ENCODE peak calls at places on chromosomes 16 and 17, in nine cellular contexts. U is PC-9; Q is activated gamma-delta T cell treated with Interleukin-2 at 50 U/mL for 16 hours; W is activated CD8-positive, alpha-beta T cell treated with anti-CD3 and anti-CD28 coated beads, Interleukin-2, amount 10 ng/mL, durations not matched to agents 7 days and 5 days; D is activated CD4-positive, alpha-beta memory T cell treated with anti-CD3 and anti-CD28 coated beads, Interleukin-2, amount 10 ng/mL, durations not matched to agents 7 days and 5 days; O is fibroblast of lung; G is mesothelial cell of epicardium; P is SJCRH30; H is fibroblast of the aortic adventitia. I is an unnamed sample.

GRCh38 chr16:61210039-61210438 is 826.2 kb downstream of the CDH8 start:
- DNase-seq in W (no peak), H (no peak), G (no peak), D (no peak), U (no peak), O (no peak), P (no peak), Q (no peak), I (no peak)

GRCh38 chr17:30958187-30958586 is 12.7 kb upstream of the RNF135 start:
- DNase-seq in U (no peak), W (no peak), H (no peak), P (no peak), D (no peak), Q (no peak), O (no peak), G (no peak), I (no peak)

GRCh38 chr17:31072186-31072585 is 22.6 kb upstream of the NF1 start:
- DNase-seq in D (no peak), U (peak), G (no peak), P (peak), H (peak), Q (no peak), W (no peak), O (peak), I (peak)

GRCh38 chr16:55949518-55949917 is 74.3 kb upstream of the CES5A start:
- DNase-seq in P (no peak), G (no peak), Q (no peak), O (peak), H (peak), U (no peak), W (no peak), D (no peak), I (peak)

GRCh38 chr17:48392836-48393235 is 37.2 kb downstream of the SKAP1 start:
- DNase-seq in D (no peak), U (no peak), O (no peak), P (no peak), G (no peak), H (no peak), Q (no peak), W (no peak), I (no peak)

GRCh38 chr17:82202981-82203380 is 9.7 kb downstream of the CCDC57 start:
- DNase-seq in H (no peak), W (no peak), D (no peak), O (no peak), U (no peak), Q (no peak), G (no peak), P (no peak), I (no peak)

GRCh38 chr16:83818276-83818675 is 10.5 kb downstream of the HSBP1 start:
- DNase-seq in U (no peak), D (no peak), H (no peak), O (no peak), G (no peak), W (no peak), P (no peak), Q (no peak), I (no peak)

GRCh38 chr17:78888911-78889496 is 14.0 kb downstream of the CEP295NL start:
- DNase-seq in O (no peak), G (no peak), Q (no peak), H (no peak), W (no peak), P (peak), U (no peak), D (no peak), I (no peak)

GRCh38 chr17:77489898-77490265 is 349.1 kb downstream of the SEC14L1 start:
- DNase-seq in W (no peak), D (no peak), P (no peak), Q (no peak), O (no peak), H (peak), G (no peak), U (no peak), I (no peak)

GRCh38 chr16:77408607-77409006 is 26.2 kb downstream of the ADAMTS18 start:
- DNase-seq in W (no peak), P (no peak), Q (no peak), D (no peak), H (no peak), G (no peak), O (no peak), U (no peak), I (no peak)

GRCh38 chr16:81042821-81043220 is 7.2 kb downstream of the ATMIN start:
- DNase-seq in P (no peak), O (no peak), W (no peak), U (no peak), H (no peak), D (no peak), Q (no peak), G (no peak), I (no peak)

GRCh38 chr17:17420561-17421269 is 56.1 kb upstream of the MED9 start:
- DNase-seq in W (no peak), U (no peak), P (no peak), Q (no peak), D (no peak), G (no peak), H (peak), O (no peak), I (peak)

GRCh38 chr17:39679521-39680192 is 8.2 kb downstream of the PGAP3 start:
- DNase-seq in D (peak), W (peak), H (no peak), Q (peak), U (no peak), O (no peak), P (no peak), G (no peak), I (no peak)

GRCh38 chr17:3433741-3434140 is at the start of gene OR1E2:
- DNase-seq in Q (no peak), H (no peak), P (no peak), G (no peak), O (no peak), D (no peak), U (no peak), W (no peak), I (no peak)

GRCh38 chr17:56890906-56891674 is 22.8 kb downstream of the TRIM25 start:
- DNase-seq in P (no peak), D (no peak), Q (no peak), U (no peak), H (no peak), O (no peak), W (no peak), G (no peak), I (no peak)

GRCh38 chr17:48541574-48542113 is 3.3 kb downstream of the HOXB2 start:
- DNase-seq in O (no peak), Q (peak), D (peak), G (no peak), H (peak), U (no peak), P (peak), W (peak), I (peak)

GRCh38 chr17:56822725-56823124 is 11.0 kb downstream of the C17orf67 start:
- DNase-seq in Q (no peak), W (no peak), U (no peak), D (no peak), P (no peak), H (no peak), O (no peak), G (no peak), I (no peak)

GRCh38 chr16:76705883-76706282 is 428.7 kb downstream of the CNTNAP4 start:
- DNase-seq in Q (no peak), G (no peak), U (no peak), H (no peak), D (no peak), O (no peak), W (no peak), P (no peak), I (no peak)

GRCh38 chr17:55238931-55239297 is 25.8 kb upstream of the HLF start:
- DNase-seq in P (no peak), W (no peak), G (no peak), Q (no peak), U (no peak), D (no peak), H (no peak), O (no peak), I (no peak)

GRCh38 chr16:49349446-49350168 is 24.0 kb upstream of the C16orf78 start:
- DNase-seq in P (no peak), D (no peak), U (no peak), W (no peak), G (no peak), O (no peak), H (no peak), Q (no peak), I (no peak)

GRCh38 chr16:56424791-56425438 is 430 bp downstream of the AMFR start:
- DNase-seq in D (peak), O (peak), G (peak), H (peak), Q (peak), U (no peak), W (peak), P (peak), I (no peak)

GRCh38 chr17:76538281-76538931 is 897 bp upstream of the CYGB start:
- DNase-seq in U (no peak), O (no peak), W (no peak), P (no peak), Q (no peak), D (no peak), H (no peak), G (no peak), I (no peak)

GRCh38 chr17:2874211-2874686 is 78.0 kb downstream of the RAP1GAP2 start:
- DNase-seq in P (no peak), W (no peak), O (no peak), H (no peak), U (no peak), D (no peak), Q (no peak), G (no peak), I (no peak)

GRCh38 chr17:44602970-44603369 is 45.7 kb downstream of the FZD2 start:
- DNase-seq in D (no peak), O (no peak), U (no peak), Q (no peak), P (peak), W (no peak), G (no peak), H (no peak), I (no peak)

I was measured in IMR-90.